ENCODE peak calls at places on chromosomes 4 and X, in nine cellular contexts. One of them, this sample, is unnamed.

GRCh38 chr4:154877110-154877760 is 96.2 kb downstream of the RBM46 start:
- DNase-seq in upper lobe of right lung: no peak
- DNase-seq in H9: no peak
- DNase-seq in mesendoderm: no peak
- DNase-seq in Panc1: no peak
- DNase-seq in IMR-90: peak
- DNase-seq in effector memory CD4-positive, alpha-beta T cell: no peak
- DNase-seq in dorsolateral prefrontal cortex: no peak
- DNase-seq in CD8-positive, alpha-beta T cell: no peak
- DNase-seq in this sample: no peak

GRCh38 chrX:38484607-38485498 is 76.5 kb upstream of the TSPAN7 start:
- DNase-seq in upper lobe of right lung: peak
- DNase-seq in H9: no peak
- DNase-seq in mesendoderm: no peak
- DNase-seq in Panc1: no peak
- DNase-seq in IMR-90: no peak
- DNase-seq in effector memory CD4-positive, alpha-beta T cell: no peak
- DNase-seq in dorsolateral prefrontal cortex: no peak
- DNase-seq in CD8-positive, alpha-beta T cell: no peak
- DNase-seq in this sample: no peak

GRCh38 chr4:128123036-128123435 is 61.9 kb downstream of the LARP1B start:
- DNase-seq in upper lobe of right lung: no peak
- DNase-seq in H9: no peak
- DNase-seq in mesendoderm: peak
- DNase-seq in Panc1: no peak
- DNase-seq in IMR-90: no peak
- DNase-seq in effector memory CD4-positive, alpha-beta T cell: no peak
- DNase-seq in dorsolateral prefrontal cortex: no peak
- DNase-seq in CD8-positive, alpha-beta T cell: no peak
- DNase-seq in this sample: no peak

GRCh38 chrX:115949900-115950822 is 220.4 kb upstream of the AGTR2 start:
- DNase-seq in upper lobe of right lung: no peak
- DNase-seq in H9: peak
- DNase-seq in mesendoderm: peak
- DNase-seq in Panc1: no peak
- DNase-seq in IMR-90: no peak
- DNase-seq in effector memory CD4-positive, alpha-beta T cell: no peak
- DNase-seq in dorsolateral prefrontal cortex: peak
- DNase-seq in CD8-positive, alpha-beta T cell: no peak
- DNase-seq in this sample: peak

GRCh38 chr4:118989098-118990080 is 100.7 kb downstream of the SYNPO2 start:
- DNase-seq in upper lobe of right lung: no peak
- DNase-seq in H9: no peak
- DNase-seq in mesendoderm: no peak
- DNase-seq in Panc1: peak
- DNase-seq in IMR-90: peak
- DNase-seq in effector memory CD4-positive, alpha-beta T cell: no peak
- DNase-seq in dorsolateral prefrontal cortex: no peak
- DNase-seq in CD8-positive, alpha-beta T cell: no peak
- DNase-seq in this sample: no peak

GRCh38 chr4:47784222-47784621 is 53.6 kb downstream of the CORIN start:
- DNase-seq in upper lobe of right lung: no peak
- DNase-seq in H9: no peak
- DNase-seq in mesendoderm: no peak
- DNase-seq in Panc1: no peak
- DNase-seq in IMR-90: no peak
- DNase-seq in effector memory CD4-positive, alpha-beta T cell: no peak
- DNase-seq in dorsolateral prefrontal cortex: no peak
- DNase-seq in CD8-positive, alpha-beta T cell: no peak
- DNase-seq in this sample: no peak

GRCh38 chrX:30865020-30865419 is 24.0 kb downstream of the TAB3 start:
- DNase-seq in upper lobe of right lung: no peak
- DNase-seq in H9: peak
- DNase-seq in mesendoderm: peak
- DNase-seq in Panc1: no peak
- DNase-seq in IMR-90: no peak
- DNase-seq in effector memory CD4-positive, alpha-beta T cell: no peak
- DNase-seq in dorsolateral prefrontal cortex: no peak
- DNase-seq in CD8-positive, alpha-beta T cell: no peak
- DNase-seq in this sample: no peak

GRCh38 chr4:138242076-138242829 is at the start of gene SLC7A11:
- DNase-seq in upper lobe of right lung: no peak
- DNase-seq in H9: peak
- DNase-seq in mesendoderm: peak
- DNase-seq in Panc1: peak
- DNase-seq in IMR-90: peak
- DNase-seq in effector memory CD4-positive, alpha-beta T cell: no peak
- DNase-seq in dorsolateral prefrontal cortex: peak
- DNase-seq in CD8-positive, alpha-beta T cell: no peak
- DNase-seq in this sample: peak

GRCh38 chr4:141339386-141339785 is 118.7 kb downstream of the ZNF330 start:
- DNase-seq in upper lobe of right lung: no peak
- DNase-seq in H9: no peak
- DNase-seq in mesendoderm: no peak
- DNase-seq in Panc1: no peak
- DNase-seq in IMR-90: no peak
- DNase-seq in effector memory CD4-positive, alpha-beta T cell: no peak
- DNase-seq in dorsolateral prefrontal cortex: no peak
- DNase-seq in CD8-positive, alpha-beta T cell: no peak
- DNase-seq in this sample: no peak

GRCh38 chr4:38141808-38142500 is 181.8 kb downstream of the PTTG2 start:
- DNase-seq in upper lobe of right lung: no peak
- DNase-seq in H9: no peak
- DNase-seq in mesendoderm: no peak
- DNase-seq in Panc1: no peak
- DNase-seq in IMR-90: peak
- DNase-seq in effector memory CD4-positive, alpha-beta T cell: no peak
- DNase-seq in dorsolateral prefrontal cortex: no peak
- DNase-seq in CD8-positive, alpha-beta T cell: no peak
- DNase-seq in this sample: no peak

GRCh38 chrX:119040432-119040831 is 32.4 kb upstream of the CT47C1 start:
- DNase-seq in upper lobe of right lung: no peak
- DNase-seq in H9: no peak
- DNase-seq in mesendoderm: peak
- DNase-seq in Panc1: no peak
- DNase-seq in IMR-90: no peak
- DNase-seq in effector memory CD4-positive, alpha-beta T cell: no peak
- DNase-seq in dorsolateral prefrontal cortex: no peak
- DNase-seq in CD8-positive, alpha-beta T cell: no peak
- DNase-seq in this sample: no peak

GRCh38 chrX:120429776-120430535 is 39.1 kb downstream of the LAMP2 start:
- DNase-seq in upper lobe of right lung: no peak
- DNase-seq in H9: no peak
- DNase-seq in mesendoderm: no peak
- DNase-seq in Panc1: no peak
- DNase-seq in IMR-90: no peak
- DNase-seq in effector memory CD4-positive, alpha-beta T cell: no peak
- DNase-seq in dorsolateral prefrontal cortex: no peak
- DNase-seq in CD8-positive, alpha-beta T cell: no peak
- DNase-seq in this sample: no peak

GRCh38 chr4:186020793-186021407 is 48.1 kb upstream of the TLR3 start:
- DNase-seq in upper lobe of right lung: no peak
- DNase-seq in H9: no peak
- DNase-seq in mesendoderm: no peak
- DNase-seq in Panc1: no peak
- DNase-seq in IMR-90: no peak
- DNase-seq in effector memory CD4-positive, alpha-beta T cell: no peak
- DNase-seq in dorsolateral prefrontal cortex: peak
- DNase-seq in CD8-positive, alpha-beta T cell: no peak
- DNase-seq in this sample: no peak
- H3K27ac ChIP-seq in upper lobe of right lung: no peak
- H3K27ac ChIP-seq in H9: no peak
- H3K27ac ChIP-seq in mesendoderm: no peak
- H3K27ac ChIP-seq in Panc1: no peak
- H3K27ac ChIP-seq in IMR-90: no peak
- H3K27ac ChIP-seq in effector memory CD4-positive, alpha-beta T cell: no peak
- H3K27ac ChIP-seq in dorsolateral prefrontal cortex: peak
- H3K27ac ChIP-seq in CD8-positive, alpha-beta T cell: no peak
- H3K27ac ChIP-seq in this sample: no peak

DNA sequence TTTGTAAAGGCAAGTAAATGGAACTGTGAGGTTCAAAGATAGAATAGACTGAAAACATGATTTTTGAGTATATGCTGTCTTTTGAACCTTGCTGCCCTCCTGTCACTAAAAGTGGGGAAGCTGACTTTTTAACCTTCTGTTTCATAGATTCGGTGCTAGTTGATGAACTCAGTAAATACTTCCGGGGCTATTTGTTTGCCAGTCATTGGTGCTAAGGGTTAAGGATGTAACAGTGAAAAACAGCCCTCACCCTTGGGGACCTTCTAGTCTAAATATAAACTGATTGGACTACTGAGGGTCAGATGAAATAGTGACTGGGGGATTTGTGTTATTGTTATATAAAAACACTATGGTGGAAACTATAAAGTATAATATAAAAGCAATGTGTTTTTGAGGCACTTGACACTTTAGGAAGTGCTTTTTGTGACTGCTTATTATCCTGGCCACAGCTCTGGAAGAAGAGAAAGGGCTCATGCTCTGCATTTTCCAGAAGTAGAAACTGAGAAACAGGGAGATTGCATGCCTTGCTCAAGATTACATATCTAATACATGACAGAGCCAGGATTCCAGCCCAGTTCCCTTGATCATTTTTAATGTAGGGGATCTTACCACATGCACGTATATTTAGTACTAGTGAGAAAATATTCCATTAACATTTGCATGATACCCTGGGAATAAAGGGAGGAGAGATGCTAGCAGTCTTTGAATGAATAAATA is 3.9 kb downstream of the BST1 start:
- DNase-seq in upper lobe of right lung: no peak
- DNase-seq in H9: no peak
- DNase-seq in mesendoderm: no peak
- DNase-seq in Panc1: no peak
- DNase-seq in IMR-90: peak
- DNase-seq in effector memory CD4-positive, alpha-beta T cell: no peak
- DNase-seq in dorsolateral prefrontal cortex: no peak
- DNase-seq in CD8-positive, alpha-beta T cell: no peak
- DNase-seq in this sample: no peak
- H3K27ac ChIP-seq in upper lobe of right lung: no peak
- H3K27ac ChIP-seq in H9: no peak
- H3K27ac ChIP-seq in mesendoderm: no peak
- H3K27ac ChIP-seq in Panc1: peak
- H3K27ac ChIP-seq in IMR-90: no peak
- H3K27ac ChIP-seq in effector memory CD4-positive, alpha-beta T cell: no peak
- H3K27ac ChIP-seq in dorsolateral prefrontal cortex: no peak
- H3K27ac ChIP-seq in CD8-positive, alpha-beta T cell: no peak
- H3K27ac ChIP-seq in this sample: no peak

GRCh38 chr4:75696036-75696435 is 22.8 kb upstream of the G3BP2 start:
- DNase-seq in upper lobe of right lung: no peak
- DNase-seq in H9: no peak
- DNase-seq in mesendoderm: no peak
- DNase-seq in Panc1: no peak
- DNase-seq in IMR-90: no peak
- DNase-seq in effector memory CD4-positive, alpha-beta T cell: no peak
- DNase-seq in dorsolateral prefrontal cortex: no peak
- DNase-seq in CD8-positive, alpha-beta T cell: peak
- DNase-seq in this sample: no peak

GRCh38 chr4:75696551-75696950 is 23.3 kb upstream of the G3BP2 start:
- DNase-seq in upper lobe of right lung: no peak
- DNase-seq in H9: no peak
- DNase-seq in mesendoderm: no peak
- DNase-seq in Panc1: no peak
- DNase-seq in IMR-90: no peak
- DNase-seq in effector memory CD4-positive, alpha-beta T cell: no peak
- DNase-seq in dorsolateral prefrontal cortex: no peak
- DNase-seq in CD8-positive, alpha-beta T cell: no peak
- DNase-seq in this sample: no peak

GRCh38 chr4:75698963-75699228 is 25.5 kb upstream of the USO1 start:
- DNase-seq in upper lobe of right lung: no peak
- DNase-seq in H9: no peak
- DNase-seq in mesendoderm: no peak
- DNase-seq in Panc1: no peak
- DNase-seq in IMR-90: no peak
- DNase-seq in effector memory CD4-positive, alpha-beta T cell: no peak
- DNase-seq in dorsolateral prefrontal cortex: no peak
- DNase-seq in CD8-positive, alpha-beta T cell: no peak
- DNase-seq in this sample: no peak

GRCh38 chr4:75698162-75698962 is 25.2 kb upstream of the G3BP2 start:
- DNase-seq in upper lobe of right lung: no peak
- DNase-seq in H9: no peak
- DNase-seq in mesendoderm: peak
- DNase-seq in Panc1: no peak
- DNase-seq in IMR-90: no peak
- DNase-seq in effector memory CD4-positive, alpha-beta T cell: no peak
- DNase-seq in dorsolateral prefrontal cortex: no peak
- DNase-seq in CD8-positive, alpha-beta T cell: peak
- DNase-seq in this sample: no peak

GRCh38 chr4:75699299-75699698 is 25.1 kb upstream of the USO1 start:
- DNase-seq in upper lobe of right lung: no peak
- DNase-seq in H9: no peak
- DNase-seq in mesendoderm: no peak
- DNase-seq in Panc1: no peak
- DNase-seq in IMR-90: no peak
- DNase-seq in effector memory CD4-positive, alpha-beta T cell: no peak
- DNase-seq in dorsolateral prefrontal cortex: no peak
- DNase-seq in CD8-positive, alpha-beta T cell: no peak
- DNase-seq in this sample: no peak
- H3K27ac ChIP-seq in upper lobe of right lung: peak
- H3K27ac ChIP-seq in H9: no peak
- H3K27ac ChIP-seq in mesendoderm: no peak
- H3K27ac ChIP-seq in Panc1: no peak
- H3K27ac ChIP-seq in IMR-90: no peak
- H3K27ac ChIP-seq in effector memory CD4-positive, alpha-beta T cell: no peak
- H3K27ac ChIP-seq in dorsolateral prefrontal cortex: no peak
- H3K27ac ChIP-seq in CD8-positive, alpha-beta T cell: peak
- H3K27ac ChIP-seq in this sample: no peak

DNA sequence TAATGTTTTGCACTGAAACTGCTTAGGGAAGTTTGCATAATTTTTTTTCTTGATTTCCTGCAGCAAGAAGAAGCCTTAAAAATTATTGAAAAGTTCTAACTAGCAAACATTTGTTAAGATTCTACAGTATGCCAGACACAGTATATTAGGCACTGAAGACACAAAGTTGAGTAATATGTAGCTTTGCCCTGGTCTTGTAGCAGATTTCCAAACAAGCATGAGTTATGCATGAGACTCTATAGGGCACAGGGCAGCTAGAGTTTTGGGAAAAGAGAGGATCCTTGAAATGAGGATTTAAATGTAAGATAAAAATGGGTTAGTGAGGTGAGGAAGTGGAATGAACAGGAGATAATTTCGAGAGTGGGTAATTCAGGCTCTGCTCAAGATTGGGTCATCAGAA is 8.6 kb upstream of the GPRIN3 start:
- DNase-seq in upper lobe of right lung: no peak
- DNase-seq in H9: no peak
- DNase-seq in mesendoderm: no peak
- DNase-seq in Panc1: no peak
- DNase-seq in IMR-90: no peak
- DNase-seq in effector memory CD4-positive, alpha-beta T cell: no peak
- DNase-seq in dorsolateral prefrontal cortex: no peak
- DNase-seq in CD8-positive, alpha-beta T cell: no peak
- DNase-seq in this sample: no peak
- H3K27ac ChIP-seq in upper lobe of right lung: peak
- H3K27ac ChIP-seq in H9: no peak
- H3K27ac ChIP-seq in mesendoderm: no peak
- H3K27ac ChIP-seq in Panc1: no peak
- H3K27ac ChIP-seq in IMR-90: no peak
- H3K27ac ChIP-seq in effector memory CD4-positive, alpha-beta T cell: peak
- H3K27ac ChIP-seq in dorsolateral prefrontal cortex: no peak
- H3K27ac ChIP-seq in CD8-positive, alpha-beta T cell: peak
- H3K27ac ChIP-seq in this sample: no peak